ENCODE peak calls at places on chromosomes 7 and 10, in four cellular contexts. P is NCI-H1105 treated with DMSO at 0.1 percent for 48 hours; O is mucosa of gallbladder; L is activated CD8-positive, alpha-beta memory T cell treated with anti-CD3 and anti-CD28 coated beads for 4 hours. R is an unnamed sample.

GRCh38 chr10:32104181-32104580 is 48.0 kb upstream of the KIF5B start:
- DNase-seq in P (no peak), O (no peak), L (no peak), R (no peak)

GRCh38 chr10:44473146-44473545 is 88.2 kb upstream of the CXCL12 start:
- DNase-seq in P (no peak), O (no peak), L (no peak), R (no peak)

GRCh38 chr10:6689036-6689435 is 109.0 kb upstream of the PRKCQ start:
- DNase-seq in P (no peak), O (no peak), L (no peak), R (no peak)

GRCh38 chr7:109950256-109950655 is 1140.7 kb upstream of the LRRN3 start:
- DNase-seq in P (peak), O (no peak), L (no peak), R (no peak)

GRCh38 chr7:1713502-1714484 is 43.7 kb downstream of the ELFN1 start:
- DNase-seq in P (peak), O (peak), L (no peak), R (peak)

GRCh38 chr7:52956379-52956915 is 79.0 kb upstream of the POM121L12 start:
- DNase-seq in P (no peak), O (no peak), L (no peak), R (no peak)

GRCh38 chr10:48470893-48471805 is 133.7 kb downstream of the ARHGAP22 start:
- DNase-seq in P (no peak), O (no peak), L (no peak), R (peak)

GRCh38 chr10:98323221-98324164 is 55.5 kb upstream of the LOXL4 start:
- DNase-seq in P (peak), O (peak), L (no peak), R (peak)

GRCh38 chr7:44761207-44762161 is 12.8 kb downstream of the ZMIZ2 start:
- DNase-seq in P (no peak), O (peak), L (no peak), R (peak)

GRCh38 chr7:134908289-134908688 is 78.0 kb upstream of the AGBL3 start:
- DNase-seq in P (no peak), O (no peak), L (no peak), R (no peak)

GRCh38 chr10:113399051-113399450 is 153.8 kb upstream of the HABP2 start:
- DNase-seq in P (no peak), O (no peak), L (no peak), R (no peak)

GRCh38 chr7:132882714-132883428 is 199.0 kb downstream of the CHCHD3 start:
- DNase-seq in P (no peak), O (no peak), L (peak), R (no peak)

GRCh38 chr7:64946772-64947171 is 43.7 kb downstream of the ZNF273 start:
- DNase-seq in P (peak), O (no peak), L (no peak), R (no peak)